ENCODE peak calls at places on chromosomes 11 and 22, in seven cellular contexts. G is nephron progenitor cell; M is iris pigment epithelial cell; P is neuronal stem cell; K is NCI-H345; V is stimulated activated CD8-positive, alpha-beta memory T cell treated with anti-CD3 and anti-CD28 coated beads, Interleukin-4, amount 100 ng/mL, for 4 hours; Z is GM12865. N is an unnamed sample.

GRCh38 chr11:45593992-45594391 is 71.4 kb downstream of the CHST1 start:
- DNase-seq in V (no peak), P (no peak), M (no peak), G (no peak), K (no peak), Z (peak; percentile 9), N (peak; percentile 20)

GRCh38 chr11:1573847-1574255 is 1.8 kb upstream of the DUSP8 start:
- DNase-seq in K (no peak), Z (no peak), V (no peak), P (no peak), M (no peak), G (no peak), N (no peak)

GRCh38 chr11:111833524-111833923 is 37.9 kb downstream of the ALG9 start:
- DNase-seq in K (no peak), G (no peak), Z (no peak), V (no peak), P (no peak), M (peak; percentile 44), N (peak; percentile 9)

GRCh38 chr11:132024587-132025295 is 654.3 kb downstream of the NTM start:
- DNase-seq in K (no peak), P (no peak), M (peak; percentile 90), Z (peak; percentile 66), V (no peak), G (no peak), N (peak; percentile 89)

GRCh38 chr11:130310622-130311021 is 4.1 kb downstream of the ZBTB44 start:
- DNase-seq in V (no peak), G (no peak), Z (no peak), K (no peak), P (no peak), M (no peak), N (no peak)

GRCh38 chr11:92776676-92777075 is 192.8 kb upstream of the MTNR1B start:
- DNase-seq in M (no peak), G (no peak), K (no peak), P (no peak), Z (no peak), V (no peak), N (no peak)

GRCh38 chr11:25065711-25066110 is 568.9 kb downstream of the LUZP2 start:
- DNase-seq in V (no peak), M (peak; percentile 59), P (no peak), G (no peak), Z (no peak), K (no peak), N (no peak)

GRCh38 chr11:76368497-76368896 is 12.4 kb downstream of the THAP12 start:
- DNase-seq in P (no peak), V (no peak), K (no peak), G (no peak), M (no peak), Z (no peak), N (no peak)

GRCh38 chr11:62402226-62402625 is 16.6 kb upstream of the SCGB1A1 start:
- DNase-seq in K (no peak), V (peak; percentile 20), M (no peak), G (no peak), Z (no peak), P (no peak), N (no peak)

GRCh38 chr11:123158609-123159008 is 36.4 kb downstream of the CLMP start:
- DNase-seq in V (no peak), G (no peak), Z (no peak), M (peak; percentile 39), K (no peak), P (no peak), N (no peak)

GRCh38 chr22:43060213-43060612 is 29.0 kb downstream of the TTLL1 start:
- DNase-seq in M (peak; percentile 9), Z (peak; percentile 46), G (peak; percentile 71), K (no peak), V (no peak), P (peak; percentile 44), N (no peak)

GRCh38 chr11:19441752-19442553 is 201.2 kb upstream of the E2F8 start:
- DNase-seq in Z (peak; percentile 90), G (no peak), V (peak; percentile 4), K (no peak), P (no peak), M (peak; percentile 97), N (peak; percentile 93)

GRCh38 chr22:37098976-37099577 is 10.4 kb downstream of the TMPRSS6 start:
- DNase-seq in P (no peak), Z (no peak), M (no peak), V (no peak), K (peak; percentile 21), G (no peak), N (no peak)

GRCh38 chr11:45709264-45709663 is 43.8 kb upstream of the CHST1 start:
- DNase-seq in P (no peak), M (no peak), Z (no peak), G (no peak), K (no peak), V (no peak), N (no peak)

GRCh38 chr11:74739546-74740270 is 8.5 kb upstream of the CHRDL2 start:
- DNase-seq in P (no peak), V (peak; percentile 12), G (peak; percentile 49), K (no peak), Z (peak; percentile 57), M (peak; percentile 68), N (peak; percentile 69)

GRCh38 chr11:67370351-67371076 is 2.9 kb downstream of the CLCF1 start:
- DNase-seq in V (no peak), M (peak; percentile 59), P (no peak), K (no peak), G (peak; percentile 45), Z (no peak), N (no peak)

N was measured in RPMI7951.